ENCODE peak calls at places on chromosomes 16 and 17, in five cellular contexts. D is K562, Q is sigmoid colon, U is breast epithelium, M is Panc1. X is an unnamed sample.
A peak's percentile ranks its signal among the peaks of the same experiment; 100 is the strongest.

GRCh38 chr16:51981725-51982124 is 565.2 kb downstream of the TOX3 start:
- DNase-seq in D (no peak), Q (no peak), U (no peak), M (no peak), X (no peak)

GRCh38 chr17:75635610-75636202 is 2.5 kb downstream of the SMIM5 start:
- DNase-seq in D (no peak), Q (no peak), U (no peak), M (no peak), X (no peak)

GRCh38 chr16:77414752-77415231 is 20.0 kb downstream of the ADAMTS18 start:
- DNase-seq in D (no peak), Q (no peak), U (no peak), M (peak; percentile 93), X (no peak)

GRCh38 chr17:72008236-72008874 is 112.5 kb upstream of the SOX9 start:
- DNase-seq in D (no peak), Q (no peak), U (no peak), M (no peak), X (no peak)

GRCh38 chr17:52828621-52829020 is 670.1 kb upstream of the CA10 start:
- DNase-seq in D (no peak), Q (no peak), U (no peak), M (no peak), X (no peak)

GRCh38 chr16:85724126-85724879 is 26.6 kb downstream of the C16orf74 start:
- DNase-seq in D (no peak), Q (no peak), U (no peak), M (no peak), X (no peak)

GRCh38 chr16:9340402-9341095 is 249.1 kb downstream of the HAPSTR1 start:
- DNase-seq in D (no peak), Q (no peak), U (no peak), M (no peak), X (no peak)

GRCh38 chr17:64787255-64787920 is 125.3 kb upstream of the SMURF2 start:
- DNase-seq in D (no peak), Q (peak; percentile 48), U (no peak), M (no peak), X (no peak)

GRCh38 chr17:14316131-14316854 is 15.4 kb downstream of the HS3ST3B1 start:
- DNase-seq in D (no peak), Q (no peak), U (no peak), M (no peak), X (no peak)

GRCh38 chr17:35846055-35846809 is 22.5 kb downstream of the HEATR9 start:
- DNase-seq in D (no peak), Q (no peak), U (no peak), M (no peak), X (no peak)

GRCh38 chr16:11263737-11264136 is 5.4 kb downstream of the TNP2 start:
- DNase-seq in D (no peak), Q (no peak), U (no peak), M (no peak), X (no peak)

GRCh38 chr17:18229254-18229653 is 3.8 kb downstream of the LLGL1 start:
- DNase-seq in D (no peak), Q (no peak), U (no peak), M (no peak), X (no peak)

GRCh38 chr17:38745545-38745944 is 2.6 kb downstream of the PCGF2 start:
- DNase-seq in D (no peak), Q (no peak), U (no peak), M (no peak), X (no peak)

GRCh38 chr17:64003526-64004121 is 5.5 kb downstream of the PRR29 start:
- DNase-seq in D (peak; percentile 19), Q (peak; percentile 56), U (peak; percentile 27), M (no peak), X (peak; percentile 71)

GRCh38 chr16:30997000-30997886 is 12.2 kb downstream of the HSD3B7 start:
- DNase-seq in D (peak; percentile 99), Q (peak; percentile 95), U (peak; percentile 84), M (peak; percentile 82), X (no peak)

GRCh38 chr16:53323924-53324323 is 110.3 kb upstream of the RBL2 start:
- DNase-seq in D (no peak), Q (no peak), U (no peak), M (no peak), X (no peak)

GRCh38 chr16:58243528-58244004 is 45.7 kb upstream of the CSNK2A2 start:
- DNase-seq in D (no peak), Q (no peak), U (no peak), M (no peak), X (no peak)

GRCh38 chr17:73179878-73180277 is 13.0 kb upstream of the COG1 start:
- DNase-seq in D (no peak), Q (no peak), U (no peak), M (no peak), X (no peak)

GRCh38 chr17:38681096-38681495 is 6.3 kb upstream of the EPOP start:
- DNase-seq in D (no peak), Q (no peak), U (no peak), M (no peak), X (no peak)

GRCh38 chr17:19978206-19978802 is 676 bp upstream of the AKAP10 start:
- DNase-seq in D (no peak), Q (no peak), U (no peak), M (no peak), X (no peak)

GRCh38 chr16:86012221-86012620 is 113.3 kb downstream of the IRF8 start:
- DNase-seq in D (no peak), Q (no peak), U (no peak), M (no peak), X (no peak)

GRCh38 chr16:19853132-19853972 is 31.3 kb downstream of the GPRC5B start:
- DNase-seq in D (no peak), Q (no peak), U (no peak), M (no peak), X (no peak)

GRCh38 chr17:40457369-40457768 is 14.1 kb downstream of the IGFBP4 start:
- DNase-seq in D (no peak), Q (peak; percentile 57), U (no peak), M (no peak), X (no peak)

GRCh38 chr17:7882068-7882467 is 6.5 kb upstream of the CHD3 start:
- DNase-seq in D (no peak), Q (no peak), U (no peak), M (no peak), X (peak; percentile 79)

GRCh38 chr17:1197781-1198490 is 18.2 kb upstream of the ABR start:
- DNase-seq in D (no peak), Q (peak; percentile 92), U (no peak), M (no peak), X (no peak)

GRCh38 chr17:46865100-46865499 is 13.7 kb downstream of the WNT9B start:
- DNase-seq in D (no peak), Q (no peak), U (no peak), M (no peak), X (no peak)

GRCh38 chr17:64698725-64699124 is 36.6 kb upstream of the SMURF2 start:
- DNase-seq in D (no peak), Q (no peak), U (no peak), M (no peak), X (no peak)

GRCh38 chr17:38691154-38691553 is 13.9 kb upstream of the MLLT6 start:
- DNase-seq in D (no peak), Q (no peak), U (no peak), M (no peak), X (no peak)

GRCh38 chr16:81575834-81576233 is 131.2 kb downstream of the CMIP start:
- DNase-seq in D (no peak), Q (no peak), U (no peak), M (no peak), X (no peak)
- TF ChIP-seq POLR2AphosphoS5 in D (no peak), Q (no peak), U (no peak), M (no peak), X (no peak)

DNA sequence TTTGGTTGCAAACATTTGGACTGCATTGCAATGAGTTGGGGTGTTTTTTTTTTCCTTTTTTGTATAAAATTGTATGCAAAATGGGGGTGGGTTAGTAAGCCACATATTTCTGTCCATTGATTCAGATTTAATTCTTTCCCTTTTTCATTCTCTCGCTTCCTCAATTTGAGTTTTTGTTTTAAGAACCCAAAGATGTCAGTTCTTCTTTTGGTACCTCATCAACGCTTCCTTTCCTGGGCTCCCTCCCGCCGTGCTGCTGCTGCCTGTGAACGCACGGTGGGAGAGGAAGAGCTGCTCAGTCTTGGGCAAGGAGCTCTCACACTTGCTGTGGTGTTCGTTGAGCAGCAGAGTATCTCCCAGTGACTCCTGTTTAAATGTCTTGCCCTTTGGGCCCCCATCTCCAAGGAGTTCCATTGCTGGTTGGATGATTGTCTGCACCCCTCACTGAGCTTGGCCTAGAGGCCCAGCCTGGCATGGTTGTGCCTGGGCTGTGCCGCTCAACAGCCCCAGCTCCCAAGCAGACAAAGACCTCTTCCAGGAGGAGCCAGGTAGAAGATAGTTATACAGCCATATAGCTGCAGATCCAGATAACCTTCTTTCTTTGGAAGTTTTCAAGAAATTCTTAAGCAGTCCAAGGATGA is 13.6 kb downstream of the UBFD1 start:
- DNase-seq in D (no peak), Q (no peak), U (no peak), M (no peak), X (no peak)
- H3K36me3 ChIP-seq in D (peaks cover 75% of the 10 kb centered on the region), Q (peaks cover 18% of the 10 kb centered on the region), U (peaks cover 6% of the 10 kb centered on the region), M (peaks cover 22% of the 10 kb centered on the region), X (peaks cover 62% of the 10 kb centered on the region)

DNA sequence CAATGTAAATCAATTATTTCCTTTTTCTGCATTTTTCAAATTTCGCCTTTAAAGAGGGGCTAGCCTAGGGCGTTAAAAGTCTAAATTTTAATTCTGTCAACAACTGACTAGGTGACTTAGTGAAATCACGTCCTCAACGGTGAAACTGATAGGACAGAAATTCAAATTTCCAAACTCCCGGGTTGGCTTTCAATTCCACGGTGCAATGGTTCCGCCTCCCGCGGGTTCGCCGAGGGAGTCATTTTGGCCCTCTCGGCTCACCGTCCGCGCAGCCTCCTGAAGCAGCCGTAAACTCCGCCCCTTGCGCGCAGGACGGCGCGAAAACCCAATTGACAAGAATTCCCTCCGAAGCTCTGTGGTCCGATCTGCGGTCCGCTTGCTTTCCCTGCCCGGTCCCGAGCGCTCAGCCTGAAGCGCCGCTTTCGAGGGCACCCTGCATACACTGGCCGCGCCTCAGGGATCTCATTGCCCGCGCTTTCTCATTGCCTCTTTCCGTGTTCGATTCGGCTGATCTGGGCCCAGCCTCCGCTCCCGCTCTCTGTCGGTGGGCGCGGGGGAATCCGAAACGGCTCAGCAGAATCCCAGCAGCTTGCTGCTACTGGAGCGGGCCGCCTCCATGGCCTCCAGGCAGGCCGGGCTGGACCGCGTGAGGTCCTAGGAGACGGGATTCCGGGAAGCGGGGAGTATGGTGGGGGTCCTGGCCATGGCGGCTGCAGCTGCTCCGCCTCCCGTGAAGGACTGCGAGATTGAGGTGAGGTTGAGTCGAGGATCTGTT is at the start of gene ATAD5:
- DNase-seq in D (peak; percentile 84), Q (peak; percentile 95), U (peak; percentile 86), M (peak; percentile 64), X (no peak)
- TF ChIP-seq POLR2AphosphoS5 in D (peak; percentile 60), Q (peak; percentile 63), U (peak; percentile 65), M (peak; percentile 93), X (peak; percentile 99)

DNA sequence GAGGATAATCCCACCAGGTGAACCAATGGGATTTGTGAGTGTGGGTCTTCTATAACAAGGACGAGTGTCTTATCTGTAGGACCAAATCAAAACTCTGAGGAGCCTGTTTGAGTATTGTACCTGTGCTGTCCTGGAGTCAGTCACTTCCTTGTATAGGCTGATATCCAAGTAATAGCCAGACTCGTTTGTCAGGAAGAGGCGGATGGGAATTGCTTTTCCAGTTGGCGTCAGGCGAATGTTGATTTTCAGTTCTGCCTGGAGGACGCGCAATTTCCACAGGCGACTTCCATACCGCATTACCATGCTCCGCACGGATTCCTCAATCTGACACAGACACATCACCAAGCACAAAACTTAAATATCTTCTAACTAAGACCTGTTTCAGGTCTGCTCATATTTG is 187.6 kb upstream of the C17orf78 start:
- DNase-seq in D (no peak), Q (no peak), U (peak; percentile 56), M (no peak), X (no peak)
- H3K36me3 ChIP-seq in D (peaks cover 88% of the 10 kb centered on the region), Q (no peaks in the 10 kb centered on the region), U (no peaks in the 10 kb centered on the region), M (peaks cover 7% of the 10 kb centered on the region), X (no peaks in the 10 kb centered on the region)

X was measured in vagina.